ENCODE peak calls at places on chromosomes 12 and 14, in six cellular contexts. T is fibroblast of mammary gland, C is choroid plexus epithelial cell, J is colonic mucosa, V is GM06990, B is IMR-90. Z is an unnamed sample.

GRCh38 chr12:2845280-2845679 is 10.4 kb upstream of the NRIP2 start:
- DNase-seq in T (peak; percentile 69), C (peak; percentile 85), J (no peak), V (no peak), B (peak; percentile 85), Z (peak; percentile 92)

GRCh38 chr12:91704446-91704845 is 441.2 kb downstream of the BTG1 start:
- DNase-seq in T (peak; percentile 62), C (peak; percentile 59), J (no peak), V (no peak), B (peak; percentile 19), Z (peak; percentile 16)

GRCh38 chr12:54486173-54486867 is 11.2 kb upstream of the NCKAP1L start:
- DNase-seq in T (no peak), C (no peak), J (no peak), V (peak; percentile 12), B (no peak), Z (no peak)

GRCh38 chr14:31937730-31938346 is 139.3 kb upstream of the ARHGAP5 start:
- DNase-seq in T (peak; percentile 92), C (peak; percentile 69), J (peak; percentile 63), V (peak; percentile 47), B (peak; percentile 86), Z (peak; percentile 86)

GRCh38 chr12:71124833-71125460 is 32.9 kb downstream of the TSPAN8 start:
- DNase-seq in T (no peak), C (no peak), J (no peak), V (no peak), B (no peak), Z (no peak)

GRCh38 chr12:114888928-114889327 is 205.0 kb upstream of the TBX3 start:
- DNase-seq in T (no peak), C (no peak), J (no peak), V (no peak), B (no peak), Z (no peak)

GRCh38 chr12:111218499-111218898 is 150.4 kb downstream of the PHETA1 start:
- DNase-seq in T (no peak), C (no peak), J (no peak), V (no peak), B (no peak), Z (no peak)

GRCh38 chr12:97650242-97650641 is 187.6 kb downstream of the RMST start:
- DNase-seq in T (peak; percentile 24), C (peak; percentile 7), J (no peak), V (no peak), B (no peak), Z (no peak)

GRCh38 chr14:102786758-102787157 is 9.5 kb downstream of the TRAF3 start:
- DNase-seq in T (peak; percentile 54), C (peak; percentile 38), J (no peak), V (no peak), B (peak; percentile 47), Z (no peak)

GRCh38 chr14:77307099-77307496 is 13.6 kb downstream of the POMT2 start:
- DNase-seq in T (no peak), C (peak; percentile 36), J (no peak), V (no peak), B (peak; percentile 20), Z (no peak)

GRCh38 chr12:40225984-40226602 is 1.3 kb downstream of the LRRK2 start:
- DNase-seq in T (no peak), C (no peak), J (no peak), V (peak; percentile 42), B (no peak), Z (no peak)

GRCh38 chr12:3520168-3520567 is 29.2 kb downstream of the PRMT8 start:
- DNase-seq in T (no peak), C (peak; percentile 5), J (peak; percentile 57), V (no peak), B (no peak), Z (no peak)

GRCh38 chr12:69644516-69644915 is 33.8 kb upstream of the LRRC10 start:
- DNase-seq in T (no peak), C (no peak), J (no peak), V (no peak), B (no peak), Z (no peak)

GRCh38 chr12:64915242-64915641 is 90.8 kb downstream of the TBC1D30 start:
- DNase-seq in T (no peak), C (no peak), J (no peak), V (no peak), B (no peak), Z (no peak)

GRCh38 chr12:68237068-68237467 is 11.5 kb upstream of the IL26 start:
- DNase-seq in T (no peak), C (peak; percentile 66), J (no peak), V (no peak), B (no peak), Z (no peak)

GRCh38 chr12:29314421-29314820 is 66.6 kb downstream of the ERGIC2 start:
- DNase-seq in T (no peak), C (no peak), J (no peak), V (no peak), B (no peak), Z (no peak)

GRCh38 chr14:75125617-75126016 is 1.2 kb downstream of the NEK9 start:
- DNase-seq in T (peak; percentile 80), C (peak; percentile 87), J (no peak), V (no peak), B (peak; percentile 85), Z (peak; percentile 94)

GRCh38 chr12:124034297-124034696 is 61.3 kb downstream of the ZNF664 start:
- DNase-seq in T (no peak), C (no peak), J (no peak), V (no peak), B (no peak), Z (no peak)

GRCh38 chr12:104331376-104331775 is 27.8 kb downstream of the EID3 start:
- DNase-seq in T (no peak), C (no peak), J (no peak), V (no peak), B (no peak), Z (no peak)

GRCh38 chr12:61870658-61871559 is 389.3 kb upstream of the USP15 start:
- DNase-seq in T (peak; percentile 4), C (no peak), J (no peak), V (no peak), B (no peak), Z (no peak)

GRCh38 chr12:91687052-91688017 is 458.3 kb downstream of the BTG1 start:
- DNase-seq in T (peak; percentile 30), C (peak; percentile 9), J (no peak), V (no peak), B (no peak), Z (no peak)

GRCh38 chr14:33488547-33488946 is 462.3 kb downstream of the EGLN3 start:
- DNase-seq in T (no peak), C (no peak), J (no peak), V (no peak), B (no peak), Z (no peak)

GRCh38 chr12:69101505-69101904 is 137.9 kb upstream of the CPSF6 start:
- DNase-seq in T (peak; percentile 86), C (peak; percentile 72), J (no peak), V (no peak), B (no peak), Z (peak; percentile 86)

GRCh38 chr14:31966896-31967668 is 110.0 kb upstream of the ARHGAP5 start:
- DNase-seq in T (no peak), C (no peak), J (no peak), V (no peak), B (no peak), Z (no peak)

GRCh38 chr14:31371651-31372050 is 48.7 kb downstream of the HEATR5A start:
- DNase-seq in T (no peak), C (peak; percentile 28), J (no peak), V (no peak), B (no peak), Z (no peak)

GRCh38 chr12:19030180-19030579 is 99.4 kb upstream of the PLEKHA5 start:
- DNase-seq in T (no peak), C (no peak), J (no peak), V (no peak), B (no peak), Z (no peak)

GRCh38 chr14:32711103-32711680 is 227.5 kb upstream of the NPAS3 start:
- DNase-seq in T (peak; percentile 61), C (peak; percentile 75), J (peak; percentile 22), V (no peak), B (peak; percentile 14), Z (peak; percentile 55)

GRCh38 chr12:32293808-32294419 is 105.4 kb upstream of the FGD4 start:
- DNase-seq in T (no peak), C (no peak), J (no peak), V (no peak), B (no peak), Z (no peak)
- TF ChIP-seq CTCF in T (no peak), C (no peak), J (no peak), V (no peak), B (no peak), Z (no peak)

DNA sequence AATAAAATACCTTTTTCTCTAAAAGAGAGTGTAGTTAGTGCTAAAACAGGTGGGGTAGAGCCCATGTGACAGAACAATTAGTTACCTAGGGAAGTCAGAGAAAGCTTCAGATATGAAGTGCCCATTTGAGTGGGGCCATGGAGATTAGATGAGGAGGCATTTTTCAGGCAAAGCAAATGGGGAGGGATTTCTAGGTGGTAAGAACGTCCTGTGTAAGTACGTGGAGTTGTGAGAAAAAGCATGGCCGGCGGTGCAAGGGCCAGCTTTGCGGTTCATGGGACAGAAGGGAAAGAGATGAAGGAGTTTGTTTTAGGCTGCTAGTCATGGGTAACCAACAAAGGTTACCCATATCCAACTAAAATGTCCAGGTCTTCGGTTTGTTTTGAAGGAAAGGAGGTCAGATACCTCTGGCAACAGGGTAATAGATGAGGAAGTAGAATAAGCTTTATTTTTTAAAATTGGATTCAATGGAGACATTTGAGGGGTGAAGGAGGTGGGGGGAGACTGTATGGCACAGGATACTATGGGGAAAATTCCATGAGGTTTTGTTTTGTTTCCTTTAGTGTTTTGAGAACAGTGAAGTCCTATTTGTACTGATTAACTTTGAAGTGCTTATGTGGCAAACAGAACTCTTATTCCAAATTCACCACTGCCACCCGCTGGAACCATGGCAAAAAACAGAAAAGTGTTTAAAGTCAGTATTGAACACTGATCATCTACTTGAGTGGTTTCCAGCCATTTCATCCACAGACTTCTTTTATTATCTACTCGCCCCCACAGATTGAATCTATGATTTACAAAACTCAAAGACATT is 10.0 kb upstream of the SNRPF start:
- DNase-seq in T (peak; percentile 54), C (peak; percentile 63), J (no peak), V (no peak), B (peak; percentile 48), Z (peak; percentile 22)
- TF ChIP-seq CTCF in T (peak; percentile 39), C (peak; percentile 49), J (no peak), V (peak; percentile 11), B (peak; percentile 50), Z (peak; percentile 15)

DNA sequence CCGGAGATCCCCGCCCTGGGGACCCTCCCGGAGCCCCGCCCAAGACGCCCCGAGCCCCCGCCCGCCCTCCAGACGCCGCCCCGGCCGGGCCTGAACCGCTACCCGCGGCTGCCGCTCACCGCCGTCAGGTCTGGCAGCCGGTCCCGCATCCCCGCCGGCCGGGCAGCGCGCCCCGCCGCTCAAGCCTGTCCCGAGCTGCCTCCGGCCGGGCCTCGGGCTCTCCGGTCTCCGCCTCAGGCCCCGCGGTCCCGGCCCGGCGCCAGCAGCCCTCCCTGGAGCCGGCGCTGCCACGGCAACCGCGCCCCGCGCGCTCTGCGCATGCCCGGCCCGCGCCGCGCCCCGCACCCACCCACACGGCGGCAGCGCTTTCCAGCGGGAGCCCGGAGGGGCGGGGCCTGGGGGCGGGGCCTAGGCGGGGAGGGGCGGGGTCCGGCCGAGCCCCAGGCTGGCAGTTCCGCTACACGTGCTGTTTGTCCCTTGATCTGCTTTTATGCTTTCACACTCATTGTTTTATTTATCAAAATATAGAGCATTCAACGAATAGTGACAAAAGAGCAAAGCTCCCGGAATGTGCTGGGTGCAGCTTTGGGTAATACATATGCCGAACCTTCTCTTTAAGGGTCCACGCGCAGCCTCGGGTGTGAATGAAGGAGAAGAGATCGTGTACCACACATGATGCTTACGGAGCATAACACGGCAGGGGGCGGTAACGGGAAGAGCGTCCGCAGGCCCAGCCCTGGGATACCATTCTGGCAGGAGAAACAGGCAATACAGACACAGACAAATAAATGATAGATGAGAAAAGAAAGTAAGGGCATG is at the start of gene STX2:
- DNase-seq in T (peak; percentile 75), C (peak; percentile 84), J (peak; percentile 87), V (peak; percentile 87), B (peak; percentile 74), Z (peak; percentile 83)
- TF ChIP-seq CTCF in T (peak; percentile 31), C (peak; percentile 48), J (no peak), V (peak; percentile 22), B (peak; percentile 44), Z (peak; percentile 49)

GRCh38 chr12:127355061-127355820 is 911.7 kb upstream of the TMEM132C start:
- DNase-seq in T (peak; percentile 37), C (peak; percentile 8), J (no peak), V (no peak), B (no peak), Z (no peak)
- TF ChIP-seq CTCF in T (peak; percentile 73), C (peak; percentile 43), J (no peak), V (peak; percentile 33), B (no peak), Z (peak; percentile 26)